ENCODE peak calls at places on chromosomes 2 and 18, in four cellular contexts. One of them, this sample, is unnamed.

GRCh38 chr2:174325373-174325772 is 9.4 kb upstream of the SP9 start:
- DNase-seq in A549: no peak
- DNase-seq in HFF-Myc: no peak
- DNase-seq in B cell: no peak
- DNase-seq in this sample: no peak

GRCh38 chr2:68750592-68751396 is 16.2 kb downstream of the ARHGAP25 start:
- DNase-seq in HFF-Myc: no peak
- DNase-seq in A549: no peak
- DNase-seq in B cell: no peak
- DNase-seq in this sample: no peak

GRCh38 chr2:70089220-70089945 is 2.1 kb downstream of the PCBP1 start:
- DNase-seq in A549: peak
- DNase-seq in HFF-Myc: no peak
- DNase-seq in B cell: no peak
- DNase-seq in this sample: peak

GRCh38 chr2:147632193-147632592 is 212.6 kb upstream of the ACVR2A start:
- DNase-seq in A549: no peak
- DNase-seq in B cell: no peak
- DNase-seq in HFF-Myc: no peak
- DNase-seq in this sample: no peak

GRCh38 chr2:144553379-144553778 is 33.5 kb upstream of the ZEB2 start:
- DNase-seq in B cell: no peak
- DNase-seq in A549: no peak
- DNase-seq in HFF-Myc: peak
- DNase-seq in this sample: no peak

GRCh38 chr18:59514193-59514592 is 155.1 kb upstream of the LMAN1 start:
- DNase-seq in B cell: no peak
- DNase-seq in HFF-Myc: no peak
- DNase-seq in A549: no peak
- DNase-seq in this sample: no peak

GRCh38 chr2:441258-442023 is 153.6 kb upstream of the ALKAL2 start:
- DNase-seq in HFF-Myc: no peak
- DNase-seq in B cell: no peak
- DNase-seq in A549: no peak
- DNase-seq in this sample: no peak

GRCh38 chr18:25464211-25464610 is 112.2 kb upstream of the ZNF521 start:
- DNase-seq in B cell: no peak
- DNase-seq in HFF-Myc: peak
- DNase-seq in A549: no peak
- DNase-seq in this sample: no peak

GRCh38 chr2:126656311-126657145 is 570 bp downstream of the GYPC start:
- DNase-seq in A549: no peak
- DNase-seq in B cell: no peak
- DNase-seq in HFF-Myc: no peak
- DNase-seq in this sample: peak

GRCh38 chr2:209331291-209331844 is 92.5 kb upstream of the MAP2 start:
- DNase-seq in B cell: no peak
- DNase-seq in A549: peak
- DNase-seq in HFF-Myc: peak
- DNase-seq in this sample: no peak

GRCh38 chr2:176178271-176178806 is 10.1 kb upstream of the HOXD1 start:
- DNase-seq in A549: no peak
- DNase-seq in B cell: no peak
- DNase-seq in HFF-Myc: no peak
- DNase-seq in this sample: peak

GRCh38 chr2:240220371-240220770 is 79.9 kb upstream of the OTOS start:
- DNase-seq in HFF-Myc: no peak
- DNase-seq in B cell: no peak
- DNase-seq in A549: peak
- DNase-seq in this sample: no peak
- TF ChIP-seq CTCF in HFF-Myc: no peak
- TF ChIP-seq CTCF in B cell: no peak
- TF ChIP-seq CTCF in A549: no peak
- TF ChIP-seq CTCF in this sample: no peak

DNA sequence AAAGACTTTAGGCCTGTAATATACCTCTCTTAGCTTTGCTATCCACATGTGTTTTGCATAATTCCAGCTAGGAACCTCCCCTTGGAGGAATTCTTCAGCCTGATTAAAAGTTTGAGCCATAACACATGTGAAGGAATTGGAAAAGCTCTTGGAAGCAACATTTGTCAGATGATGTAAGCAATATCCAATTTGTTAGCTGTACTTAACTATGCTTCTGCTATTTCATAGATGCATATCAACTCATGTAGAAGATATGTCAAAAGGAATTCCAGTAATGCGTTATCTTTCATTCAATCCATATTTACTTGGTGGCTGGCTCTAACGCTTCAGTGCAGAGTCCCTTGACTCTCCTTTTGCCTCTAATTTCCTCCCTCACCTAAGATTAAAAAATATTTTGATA is 46.2 kb downstream of the PKP4 start:
- DNase-seq in A549: peak
- DNase-seq in B cell: no peak
- DNase-seq in HFF-Myc: peak
- DNase-seq in this sample: no peak
- TF ChIP-seq CTCF in A549: no peak
- TF ChIP-seq CTCF in B cell: no peak
- TF ChIP-seq CTCF in HFF-Myc: no peak
- TF ChIP-seq CTCF in this sample: no peak

DNA sequence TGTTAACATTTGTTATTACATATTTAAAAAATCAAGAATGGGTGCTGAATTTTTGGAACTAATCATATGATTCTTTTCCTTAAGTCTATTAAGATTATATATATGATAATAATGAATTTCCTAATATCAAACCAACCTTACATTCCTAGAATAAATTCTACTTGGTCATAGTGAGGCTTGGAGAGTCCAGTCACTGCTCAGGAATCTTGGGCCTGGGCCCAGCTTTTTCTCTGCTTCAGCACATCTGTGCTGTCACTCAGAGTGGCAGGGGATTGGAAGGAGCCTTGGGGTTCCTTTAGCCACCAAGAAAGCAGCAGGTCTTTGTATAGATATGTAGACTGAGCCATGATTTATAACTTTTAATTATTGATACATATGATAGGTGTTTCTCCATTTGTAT is 19.9 kb upstream of the ZAP70 start:
- DNase-seq in B cell: no peak
- DNase-seq in HFF-Myc: no peak
- DNase-seq in A549: no peak
- DNase-seq in this sample: no peak
- TF ChIP-seq CTCF in B cell: no peak
- TF ChIP-seq CTCF in HFF-Myc: no peak
- TF ChIP-seq CTCF in A549: no peak
- TF ChIP-seq CTCF in this sample: no peak

DNA sequence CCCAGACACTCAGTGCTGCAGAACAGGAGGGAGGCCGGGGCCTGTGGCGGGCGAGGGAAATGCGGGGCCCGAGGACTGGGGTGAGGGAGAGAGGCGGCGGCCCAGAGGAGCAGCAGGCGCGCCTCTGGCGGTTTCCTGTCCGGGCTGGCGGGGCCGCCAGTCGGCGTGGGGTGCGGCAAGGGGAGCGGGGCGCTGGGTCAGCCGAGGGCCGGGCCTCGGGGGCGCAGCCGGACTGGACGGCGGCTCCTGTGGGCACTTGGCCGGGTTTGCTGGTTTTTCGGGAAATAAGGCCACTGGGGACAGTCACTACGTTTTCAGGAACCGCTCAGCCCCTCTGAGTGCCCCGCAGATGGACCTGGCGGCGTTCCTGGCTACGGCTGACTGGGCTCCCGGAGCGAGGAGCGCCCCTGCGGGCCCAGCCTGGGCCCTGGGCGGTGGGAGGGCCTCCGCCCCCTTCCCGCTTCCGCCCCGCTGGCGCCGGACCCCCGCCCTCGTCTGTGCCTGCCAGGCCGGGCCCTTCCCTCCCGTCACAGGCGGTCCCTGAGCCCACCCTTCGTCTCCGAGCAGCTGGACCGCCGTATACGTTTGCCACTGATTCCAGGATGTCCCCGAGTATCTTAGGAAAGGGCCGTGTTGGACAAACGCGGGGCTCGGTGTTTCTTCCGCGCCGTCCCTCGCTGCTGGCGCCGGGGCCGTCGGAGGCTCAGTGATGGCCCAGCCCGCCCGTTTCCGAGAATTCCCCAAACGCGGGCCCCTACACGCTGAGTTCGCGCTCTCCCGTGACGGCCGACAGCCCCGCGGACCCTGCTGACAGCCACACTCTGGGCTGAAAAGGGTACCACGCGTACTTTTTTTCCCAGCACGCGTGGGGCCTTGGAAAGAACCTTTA is 84.6 kb downstream of the FAM210A start:
- DNase-seq in A549: no peak
- DNase-seq in HFF-Myc: no peak
- DNase-seq in B cell: no peak
- DNase-seq in this sample: peak
- TF ChIP-seq CTCF in A549: no peak
- TF ChIP-seq CTCF in HFF-Myc: no peak
- TF ChIP-seq CTCF in B cell: no peak
- TF ChIP-seq CTCF in this sample: no peak

DNA sequence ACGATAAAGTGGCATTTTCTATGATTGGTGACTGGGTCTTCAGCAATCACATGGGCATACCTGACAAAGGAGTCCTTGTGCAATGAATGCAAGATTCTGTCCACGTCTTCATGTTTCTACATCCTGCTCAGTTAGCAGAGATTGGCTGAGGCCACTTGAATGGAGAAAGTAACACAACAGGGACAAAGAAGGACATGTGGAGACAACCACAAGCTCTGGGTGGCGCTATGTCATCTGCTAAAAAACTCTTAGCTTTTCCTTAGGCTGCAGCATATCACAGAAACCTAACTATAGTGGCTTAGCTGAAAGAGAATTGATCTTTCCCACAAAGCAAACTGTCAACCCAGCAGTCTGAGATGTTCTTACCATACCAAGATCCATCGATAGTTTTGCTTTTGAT is 1109.7 kb downstream of the SOCS6 start:
- DNase-seq in HFF-Myc: no peak
- DNase-seq in A549: no peak
- DNase-seq in B cell: no peak
- DNase-seq in this sample: no peak
- TF ChIP-seq CTCF in HFF-Myc: no peak
- TF ChIP-seq CTCF in A549: no peak
- TF ChIP-seq CTCF in B cell: no peak
- TF ChIP-seq CTCF in this sample: no peak

GRCh38 chr2:31359229-31359628 is 55.3 kb downstream of the XDH start:
- DNase-seq in A549: no peak
- DNase-seq in HFF-Myc: no peak
- DNase-seq in B cell: no peak
- DNase-seq in this sample: no peak
- TF ChIP-seq CTCF in A549: no peak
- TF ChIP-seq CTCF in HFF-Myc: no peak
- TF ChIP-seq CTCF in B cell: no peak
- TF ChIP-seq CTCF in this sample: no peak

This sample was measured in GM20000.